ENCODE peak calls at places on chromosomes 16 and 17, in seven cellular contexts. Y is breast epithelium, X is testis, M is A549, N is IMR-90, H is heart left ventricle, P is HCT116. B is an unnamed sample.

GRCh38 chr17:59643159-59643857 is 23.6 kb downstream of the CLTC start:
- DNase-seq in Y (no peak), X (no peak), M (no peak), N (peak; percentile 61), H (no peak), P (no peak), B (no peak)

GRCh38 chr16:75420987-75421819 is 12.1 kb downstream of the CFDP1 start:
- DNase-seq in Y (peak; percentile 39), X (peak; percentile 81), M (no peak), N (peak; percentile 45), H (peak; percentile 90), P (no peak), B (no peak)

GRCh38 chr17:64146418-64147109 is 16.6 kb upstream of the ERN1 start:
- DNase-seq in Y (peak; percentile 84), X (peak; percentile 67), M (peak; percentile 31), N (peak; percentile 72), H (peak; percentile 75), P (no peak), B (peak; percentile 59)

GRCh38 chr17:29732209-29732608 is 109.5 kb upstream of the CORO6 start:
- DNase-seq in Y (no peak), X (no peak), M (no peak), N (no peak), H (no peak), P (no peak), B (no peak)

GRCh38 chr16:66036775-66037715 is 329.4 kb upstream of the CDH5 start:
- DNase-seq in Y (peak; percentile 77), X (no peak), M (no peak), N (no peak), H (no peak), P (no peak), B (peak; percentile 82)

GRCh38 chr17:58332720-58333395 is 4.3 kb upstream of the TSPOAP1 start:
- DNase-seq in Y (no peak), X (no peak), M (no peak), N (no peak), H (no peak), P (no peak), B (no peak)

GRCh38 chr16:5350118-5350517 is 252.5 kb upstream of the EEF2KMT start:
- DNase-seq in Y (no peak), X (no peak), M (no peak), N (no peak), H (no peak), P (no peak), B (no peak)

GRCh38 chr17:46193246-46193625 is at the start of gene KANSL1:
- DNase-seq in Y (peak; percentile 80), X (peak; percentile 83), M (peak; percentile 99), N (peak; percentile 87), H (peak; percentile 94), P (peak; percentile 76), B (peak; percentile 86)

GRCh38 chr17:72439893-72440502 is 319.2 kb downstream of the SOX9 start:
- DNase-seq in Y (no peak), X (no peak), M (no peak), N (no peak), H (no peak), P (no peak), B (no peak)

GRCh38 chr16:19607610-19608280 is 52.2 kb downstream of the VPS35L start:
- DNase-seq in Y (no peak), X (no peak), M (no peak), N (peak; percentile 14), H (no peak), P (no peak), B (no peak)

DNA sequence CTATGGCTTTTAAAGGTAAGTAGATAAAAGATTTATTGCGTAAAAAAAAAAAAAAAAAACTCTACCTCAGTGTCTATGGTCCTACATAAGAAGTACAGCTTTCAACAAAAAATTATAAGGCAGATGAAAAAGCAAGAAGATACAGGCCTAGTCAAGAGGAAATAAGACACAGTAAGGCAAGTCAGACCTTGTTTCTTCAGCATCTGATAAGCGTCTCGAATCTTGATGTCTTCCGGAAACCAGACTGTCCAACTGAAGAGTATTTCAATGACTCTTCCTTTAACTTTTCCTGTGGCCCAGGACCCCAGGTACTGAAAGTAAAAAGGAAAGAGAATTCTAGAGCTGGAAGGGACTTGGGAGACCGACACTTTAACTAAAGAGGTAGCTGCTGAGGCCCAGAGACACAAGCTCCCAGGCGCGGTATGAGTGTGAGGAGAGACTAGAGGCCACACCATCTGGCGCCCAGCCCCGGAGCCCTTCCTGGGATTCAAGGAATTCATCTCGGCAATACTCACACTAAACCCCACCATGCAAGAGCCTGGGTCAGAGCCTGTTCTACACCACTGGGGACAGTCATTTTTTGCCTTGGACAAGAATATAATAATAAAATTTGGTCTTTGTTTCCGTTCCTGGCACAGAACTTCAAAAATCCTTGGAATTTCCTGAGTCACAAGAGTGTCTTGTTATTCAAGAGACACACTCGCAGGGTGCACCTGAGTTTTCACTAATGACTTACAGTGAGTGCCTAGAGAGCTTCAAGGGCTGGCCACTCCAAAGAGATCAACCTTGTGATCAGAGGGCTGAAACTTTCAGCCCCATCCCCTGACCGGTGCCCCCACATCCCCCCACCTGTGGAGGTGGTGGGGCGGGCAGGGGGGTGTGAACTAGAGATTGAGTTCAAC is 18.6 kb downstream of the GGA2 start:
- DNase-seq in Y (peak; percentile 73), X (no peak), M (no peak), N (peak; percentile 16), H (peak; percentile 30), P (no peak), B (no peak)
- TF ChIP-seq POLR2A in Y (no peak), X (no peak), M (no peak), N (no peak), H (no peak), P (no peak), B (no peak)

GRCh38 chr17:15351487-15351840 is 10.1 kb upstream of the TEKT3 start:
- DNase-seq in Y (no peak), X (no peak), M (no peak), N (no peak), H (no peak), P (no peak), B (no peak)
- H3K27ac ChIP-seq in Y (peak overlapping the region; percentile 31), X (no peak overlapping the region), M (peak overlapping the region; percentile 3), N (peak overlapping the region; percentile 16), H (no peak overlapping the region), P (no peak overlapping the region), B (peak overlapping the region; percentile 57)

GRCh38 chr17:36932383-36933173 is 4.7 kb upstream of the LHX1 start:
- DNase-seq in Y (no peak), X (no peak), M (no peak), N (no peak), H (no peak), P (no peak), B (no peak)

GRCh38 chr17:36934759-36935630 is 2.3 kb upstream of the LHX1 start:
- DNase-seq in Y (no peak), X (no peak), M (peak; percentile 83), N (no peak), H (no peak), P (no peak), B (no peak)

GRCh38 chr17:36934144-36934758 is 3.0 kb upstream of the LHX1 start:
- DNase-seq in Y (no peak), X (no peak), M (peak; percentile 55), N (no peak), H (no peak), P (no peak), B (no peak)

GRCh38 chr17:36931697-36932382 is 5.4 kb upstream of the LHX1 start:
- DNase-seq in Y (no peak), X (no peak), M (no peak), N (no peak), H (no peak), P (no peak), B (no peak)

GRCh38 chr17:36933174-36934143 is 3.8 kb upstream of the LHX1 start:
- DNase-seq in Y (no peak), X (no peak), M (no peak), N (no peak), H (no peak), P (no peak), B (no peak)
- H3K4me3 ChIP-seq in Y (no peak overlapping the region), X (no peak overlapping the region), M (no peak overlapping the region), N (no peak overlapping the region), H (no peak overlapping the region), P (no peak overlapping the region), B (peak overlapping the region; percentile 27)

GRCh38 chr16:86406056-86406455 is 104.3 kb upstream of the FOXF1 start:
- DNase-seq in Y (no peak), X (no peak), M (no peak), N (peak; percentile 47), H (no peak), P (no peak), B (no peak)
- TF ChIP-seq POLR2A in Y (no peak), X (no peak), M (no peak), N (no peak), H (no peak), P (no peak), B (no peak)

GRCh38 chr16:89332248-89333245 is 115.0 kb downstream of the ZNF778 start:
- DNase-seq in Y (no peak), X (no peak), M (no peak), N (no peak), H (no peak), P (no peak), B (peak; percentile 17)

GRCh38 chr16:89335803-89336485 is 118.4 kb downstream of the ZNF778 start:
- DNase-seq in Y (no peak), X (no peak), M (no peak), N (no peak), H (no peak), P (no peak), B (peak; percentile 79)

GRCh38 chr16:89334050-89334449 is 116.5 kb downstream of the ZNF778 start:
- DNase-seq in Y (no peak), X (no peak), M (no peak), N (no peak), H (no peak), P (no peak), B (no peak)

GRCh38 chr16:89334988-89335802 is 117.7 kb downstream of the ZNF778 start:
- DNase-seq in Y (no peak), X (no peak), M (no peak), N (no peak), H (no peak), P (no peak), B (no peak)

GRCh38 chr16:89334461-89334860 is 117.0 kb downstream of the ZNF778 start:
- DNase-seq in Y (no peak), X (no peak), M (no peak), N (no peak), H (no peak), P (no peak), B (no peak)
- H3K27ac ChIP-seq in Y (no peak overlapping the region), X (no peak overlapping the region), M (no peak overlapping the region), N (peak overlapping the region; percentile 73), H (peak overlapping the region; percentile 51), P (peak overlapping the region; percentile 4), B (peak overlapping the region; percentile 94)

GRCh38 chr16:51041546-51041945 is 109.5 kb downstream of the SALL1 start:
- DNase-seq in Y (no peak), X (no peak), M (no peak), N (no peak), H (no peak), P (no peak), B (no peak)
- H3K4me3 ChIP-seq in Y (no peak overlapping the region), X (no peak overlapping the region), M (no peak overlapping the region), N (no peak overlapping the region), H (no peak overlapping the region), P (no peak overlapping the region), B (no peak overlapping the region)

B was measured in gastrocnemius medialis.